ENCODE peak calls at places on chromosomes 2 and 18, in four cellular contexts. B is tibial artery, R is ecto neural progenitor cell, G is M059J. E is an unnamed sample.

GRCh38 chr2:6683481-6683880 is 182.2 kb downstream of the CMPK2 start:
- DNase-seq in B (no peak), R (no peak), G (no peak), E (no peak)

GRCh38 chr2:203873921-203874631 is 6.5 kb downstream of the CTLA4 start:
- DNase-seq in B (no peak), R (no peak), G (peak), E (no peak)

GRCh38 chr18:73551211-73551610 is 596.4 kb downstream of the FBXO15 start:
- DNase-seq in B (no peak), R (no peak), G (no peak), E (no peak)

GRCh38 chr2:118812530-118812929 is 34.9 kb downstream of the EN1 start:
- DNase-seq in B (no peak), R (no peak), G (no peak), E (no peak)

GRCh38 chr2:54577944-54578667 is 122.0 kb downstream of the SPTBN1 start:
- DNase-seq in B (no peak), R (no peak), G (no peak), E (no peak)

GRCh38 chr2:232843860-232844259 is 26.2 kb upstream of the SNORC start:
- DNase-seq in B (no peak), R (no peak), G (no peak), E (no peak)

GRCh38 chr2:43273477-43273876 is 47.1 kb upstream of the ZFP36L2 start:
- DNase-seq in B (peak), R (no peak), G (peak), E (no peak)

GRCh38 chr2:203444738-203445137 is 90.4 kb downstream of the RAPH1 start:
- DNase-seq in B (no peak), R (no peak), G (no peak), E (no peak)

GRCh38 chr2:160816916-160817315 is 323.3 kb upstream of the RBMS1 start:
- DNase-seq in B (no peak), R (no peak), G (no peak), E (no peak)

GRCh38 chr2:223324402-223324801 is 272.4 kb downstream of the KCNE4 start:
- DNase-seq in B (no peak), R (no peak), G (no peak), E (no peak)

GRCh38 chr18:74819433-74820059 is 221.9 kb downstream of the ZNF407 start:
- DNase-seq in B (no peak), R (peak), G (no peak), E (no peak)

GRCh38 chr2:10237392-10238321 is 65.0 kb upstream of the HPCAL1 start:
- DNase-seq in B (no peak), R (no peak), G (no peak), E (no peak)

GRCh38 chr18:38198956-38199355 is 633.4 kb upstream of the CELF4 start:
- DNase-seq in B (no peak), R (no peak), G (no peak), E (no peak)

GRCh38 chr2:64640153-64641044 is 13.3 kb downstream of the SERTAD2 start:
- DNase-seq in B (no peak), R (no peak), G (peak), E (no peak)

GRCh38 chr2:237967463-237967871 is 653 bp downstream of the UBE2F start:
- DNase-seq in B (no peak), R (peak), G (peak), E (no peak)

GRCh38 chr2:69275490-69275889 is 111.5 kb downstream of the GFPT1 start:
- DNase-seq in B (no peak), R (no peak), G (no peak), E (no peak)

GRCh38 chr18:3305354-3305762 is 43.4 kb downstream of the MYL12B start:
- DNase-seq in B (no peak), R (no peak), G (peak), E (no peak)

GRCh38 chr18:7084080-7084765 is 33.4 kb downstream of the LAMA1 start:
- DNase-seq in B (no peak), R (no peak), G (peak), E (no peak)

GRCh38 chr18:77366725-77367641 is 117.3 kb downstream of the GALR1 start:
- DNase-seq in B (no peak), R (no peak), G (no peak), E (no peak)

GRCh38 chr2:205988274-205988673 is 97.7 kb downstream of the INO80D start:
- DNase-seq in B (no peak), R (no peak), G (no peak), E (no peak)

GRCh38 chr2:70255637-70256314 is 2.2 kb upstream of the PCYOX1 start:
- DNase-seq in B (no peak), R (no peak), G (no peak), E (no peak)

GRCh38 chr2:234463626-234464290 is 33.1 kb downstream of the ARL4C start:
- DNase-seq in B (no peak), R (no peak), G (peak), E (no peak)

GRCh38 chr2:71878626-71879508 is 268.8 kb downstream of the CYP26B1 start:
- DNase-seq in B (no peak), R (no peak), G (no peak), E (no peak)

GRCh38 chr2:235171511-235172130 is 219.8 kb downstream of the SH3BP4 start:
- DNase-seq in B (no peak), R (no peak), G (peak), E (no peak)

E was measured in ascending aorta.